ENCODE peak calls at places on chromosomes 12 and 14, in ten cellular contexts. One of them, this sample, is unnamed.
A peak's percentile ranks its signal among the peaks of the same experiment; 100 is the strongest.

GRCh38 chr12:124687695-124688301 is 120.4 kb upstream of the NCOR2 start:
- DNase-seq in posterior cingulate gyrus: peak; percentile 62
- DNase-seq in stromal cell of bone marrow: peak; percentile 26
- DNase-seq in GM03348: peak; percentile 24
- DNase-seq in KBM-7: peak; percentile 34
- DNase-seq in amniotic stem cell: no peak
- DNase-seq in HTR-8/SVneo: no peak
- DNase-seq in fibroblast of gingiva: no peak
- DNase-seq in skeletal muscle cell: no peak
- DNase-seq in CD4-positive, alpha-beta T cell: peak; percentile 7
- DNase-seq in this sample: no peak

GRCh38 chr12:32671930-32672785 is 6.9 kb upstream of the DNM1L start:
- DNase-seq in KBM-7: peak; percentile 78
- DNase-seq in skeletal muscle cell: peak; percentile 27
- DNase-seq in fibroblast of gingiva: peak; percentile 87
- DNase-seq in HTR-8/SVneo: peak; percentile 32
- DNase-seq in CD4-positive, alpha-beta T cell: no peak
- DNase-seq in amniotic stem cell: peak; percentile 62
- DNase-seq in posterior cingulate gyrus: no peak
- DNase-seq in stromal cell of bone marrow: peak; percentile 50
- DNase-seq in GM03348: peak; percentile 85
- DNase-seq in this sample: no peak

GRCh38 chr12:25500651-25501050 is 52.4 kb downstream of the LMNTD1 start:
- DNase-seq in amniotic stem cell: no peak
- DNase-seq in GM03348: no peak
- DNase-seq in posterior cingulate gyrus: no peak
- DNase-seq in KBM-7: no peak
- DNase-seq in skeletal muscle cell: no peak
- DNase-seq in HTR-8/SVneo: no peak
- DNase-seq in CD4-positive, alpha-beta T cell: no peak
- DNase-seq in stromal cell of bone marrow: no peak
- DNase-seq in fibroblast of gingiva: peak; percentile 63
- DNase-seq in this sample: no peak

GRCh38 chr14:80419339-80419738 is 208.0 kb upstream of the DIO2 start:
- DNase-seq in amniotic stem cell: no peak
- DNase-seq in GM03348: no peak
- DNase-seq in fibroblast of gingiva: no peak
- DNase-seq in KBM-7: no peak
- DNase-seq in skeletal muscle cell: no peak
- DNase-seq in HTR-8/SVneo: no peak
- DNase-seq in stromal cell of bone marrow: no peak
- DNase-seq in CD4-positive, alpha-beta T cell: no peak
- DNase-seq in posterior cingulate gyrus: no peak
- DNase-seq in this sample: no peak

GRCh38 chr14:75310295-75311059 is 31.8 kb downstream of the FOS start:
- DNase-seq in posterior cingulate gyrus: peak; percentile 76
- DNase-seq in CD4-positive, alpha-beta T cell: no peak
- DNase-seq in amniotic stem cell: peak; percentile 42
- DNase-seq in stromal cell of bone marrow: peak; percentile 87
- DNase-seq in HTR-8/SVneo: no peak
- DNase-seq in fibroblast of gingiva: peak; percentile 94
- DNase-seq in KBM-7: no peak
- DNase-seq in skeletal muscle cell: peak; percentile 81
- DNase-seq in GM03348: peak; percentile 65
- DNase-seq in this sample: no peak

GRCh38 chr14:76968621-76969063 is 59.9 kb downstream of the IRF2BPL start:
- DNase-seq in stromal cell of bone marrow: no peak
- DNase-seq in GM03348: no peak
- DNase-seq in fibroblast of gingiva: no peak
- DNase-seq in HTR-8/SVneo: no peak
- DNase-seq in CD4-positive, alpha-beta T cell: no peak
- DNase-seq in KBM-7: no peak
- DNase-seq in skeletal muscle cell: no peak
- DNase-seq in posterior cingulate gyrus: no peak
- DNase-seq in amniotic stem cell: no peak
- DNase-seq in this sample: no peak

GRCh38 chr12:127411141-127411915 is 855.6 kb upstream of the TMEM132C start:
- DNase-seq in stromal cell of bone marrow: no peak
- DNase-seq in HTR-8/SVneo: no peak
- DNase-seq in skeletal muscle cell: no peak
- DNase-seq in CD4-positive, alpha-beta T cell: no peak
- DNase-seq in fibroblast of gingiva: no peak
- DNase-seq in KBM-7: no peak
- DNase-seq in posterior cingulate gyrus: no peak
- DNase-seq in GM03348: peak; percentile 19
- DNase-seq in amniotic stem cell: no peak
- DNase-seq in this sample: no peak

GRCh38 chr12:105485321-105485910 is 154.9 kb downstream of the C12orf75 start:
- DNase-seq in CD4-positive, alpha-beta T cell: no peak
- DNase-seq in KBM-7: no peak
- DNase-seq in HTR-8/SVneo: no peak
- DNase-seq in posterior cingulate gyrus: no peak
- DNase-seq in GM03348: no peak
- DNase-seq in skeletal muscle cell: peak; percentile 64
- DNase-seq in stromal cell of bone marrow: no peak
- DNase-seq in fibroblast of gingiva: no peak
- DNase-seq in amniotic stem cell: no peak
- DNase-seq in this sample: no peak

GRCh38 chr12:11968516-11968915 is 102.2 kb upstream of the BCL2L14 start:
- DNase-seq in posterior cingulate gyrus: no peak
- DNase-seq in KBM-7: no peak
- DNase-seq in CD4-positive, alpha-beta T cell: no peak
- DNase-seq in amniotic stem cell: no peak
- DNase-seq in GM03348: no peak
- DNase-seq in stromal cell of bone marrow: no peak
- DNase-seq in skeletal muscle cell: no peak
- DNase-seq in fibroblast of gingiva: no peak
- DNase-seq in HTR-8/SVneo: no peak
- DNase-seq in this sample: no peak

GRCh38 chr12:69648476-69648875 is 37.8 kb upstream of the LRRC10 start:
- DNase-seq in HTR-8/SVneo: peak; percentile 51
- DNase-seq in KBM-7: no peak
- DNase-seq in amniotic stem cell: peak; percentile 74
- DNase-seq in fibroblast of gingiva: peak; percentile 75
- DNase-seq in CD4-positive, alpha-beta T cell: no peak
- DNase-seq in posterior cingulate gyrus: no peak
- DNase-seq in stromal cell of bone marrow: peak; percentile 91
- DNase-seq in skeletal muscle cell: peak; percentile 83
- DNase-seq in GM03348: peak; percentile 73
- DNase-seq in this sample: no peak

GRCh38 chr12:11130382-11130781 is 4.1 kb downstream of the TAS2R30 start:
- DNase-seq in KBM-7: no peak
- DNase-seq in CD4-positive, alpha-beta T cell: no peak
- DNase-seq in amniotic stem cell: no peak
- DNase-seq in stromal cell of bone marrow: no peak
- DNase-seq in posterior cingulate gyrus: no peak
- DNase-seq in fibroblast of gingiva: no peak
- DNase-seq in GM03348: no peak
- DNase-seq in HTR-8/SVneo: no peak
- DNase-seq in skeletal muscle cell: no peak
- DNase-seq in this sample: no peak